ENCODE peak calls at places on chromosomes 5 and 9, in four cellular contexts. D, N, U and T are unnamed samples.

GRCh38 chr5:133245191-133246052 is 193.6 kb downstream of the HSPA4 start:
- DNase-seq in N (no peak), U (no peak), D (no peak), T (no peak)

GRCh38 chr5:177389368-177390169 is 5.3 kb downstream of the SLC34A1 start:
- DNase-seq in D (no peak), U (no peak), N (peak; percentile 35), T (peak; percentile 51)

GRCh38 chr5:181042036-181042435 is 2.0 kb downstream of the BTNL9 start:
- DNase-seq in U (no peak), N (no peak), D (no peak), T (no peak)

GRCh38 chr5:51201708-51202107 is 181.5 kb upstream of the ISL1 start:
- DNase-seq in U (no peak), N (no peak), D (no peak), T (no peak)

GRCh38 chr9:120436937-120437592 is 142.9 kb downstream of the CDK5RAP2 start:
- DNase-seq in U (peak; percentile 71), N (no peak), D (peak; percentile 58), T (no peak)

GRCh38 chr9:131525643-131526565 is 5.2 kb downstream of the UCK1 start:
- DNase-seq in U (no peak), D (no peak), N (no peak), T (no peak)

GRCh38 chr9:98874721-98875255 is 67.3 kb downstream of the GALNT12 start:
- DNase-seq in D (no peak), U (no peak), N (no peak), T (no peak)

GRCh38 chr9:123358181-123358894 is 2.3 kb downstream of the CRB2 start:
- DNase-seq in N (no peak), U (no peak), D (no peak), T (no peak)

GRCh38 chr5:109739741-109740140 is 50.0 kb downstream of the MAN2A1 start:
- DNase-seq in D (no peak), N (no peak), U (no peak), T (no peak)

GRCh38 chr5:80140496-80140895 is 105.3 kb downstream of the THBS4 start:
- DNase-seq in U (no peak), N (no peak), D (no peak), T (no peak)

GRCh38 chr9:74876611-74877010 is 11.1 kb downstream of the TRPM6 start:
- DNase-seq in N (no peak), D (no peak), U (no peak), T (no peak)

GRCh38 chr5:55575815-55576583 is 41.2 kb upstream of the PLPP1 start:
- DNase-seq in N (no peak), D (no peak), U (no peak), T (peak; percentile 14)

GRCh38 chr5:4994994-4995393 is 145.1 kb upstream of the ADAMTS16 start:
- DNase-seq in N (no peak), U (no peak), D (no peak), T (no peak)

DNA sequence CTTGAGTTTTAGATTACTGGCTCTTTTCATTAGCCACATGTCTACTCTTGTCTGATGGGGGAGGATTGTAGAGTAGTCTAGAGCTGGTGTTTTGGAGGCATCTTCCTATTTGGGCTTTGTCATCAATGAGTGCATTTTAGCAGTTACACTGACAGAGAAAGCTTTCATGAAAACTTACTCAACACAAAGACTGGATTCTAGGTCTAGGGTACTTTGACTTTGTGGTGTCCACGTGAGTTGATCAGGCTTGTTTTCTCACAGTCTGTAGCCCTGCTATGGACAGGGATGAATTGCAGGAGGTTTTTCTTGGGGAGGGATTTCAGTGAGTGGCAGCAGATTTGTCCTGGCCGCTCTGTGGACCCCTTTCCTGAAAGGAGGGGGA is 6.5 kb downstream of the TRIO start:
- DNase-seq in U (no peak), D (no peak), N (no peak), T (no peak)
- H3K4me1 ChIP-seq in U (peaks cover 82% of the 10 kb centered on the region), D (peaks cover 72% of the 10 kb centered on the region), N (peaks cover 34% of the 10 kb centered on the region), T (peaks cover 11% of the 10 kb centered on the region)

GRCh38 chr5:174987443-174988012 is 263.1 kb downstream of the MSX2 start:
- DNase-seq in D (no peak), U (no peak), N (no peak), T (no peak)
- H3K27ac ChIP-seq in D (no peak overlapping the region), U (no peak overlapping the region), N (no peak overlapping the region), T (no peak overlapping the region)

DNA sequence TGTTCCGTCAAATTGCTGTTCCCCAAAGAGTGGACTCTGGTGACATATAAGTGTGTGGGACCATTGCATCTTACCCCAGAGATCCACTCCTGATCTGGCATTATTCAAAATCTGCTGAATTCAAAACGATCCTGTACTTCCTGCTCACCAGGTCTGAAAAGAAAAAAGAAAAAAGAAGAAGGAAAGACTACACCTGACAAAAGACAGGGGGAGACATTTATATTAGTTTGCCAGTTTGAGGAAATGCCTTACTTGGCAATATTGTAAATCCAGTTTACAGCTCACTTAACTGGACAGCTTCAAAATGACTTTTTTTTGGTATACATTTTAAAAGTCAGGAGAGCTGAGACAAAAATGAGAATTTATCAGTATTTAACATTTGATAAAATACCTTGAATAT is 15.0 kb upstream of the GRHPR start:
- DNase-seq in N (no peak), U (no peak), D (no peak), T (no peak)
- H3K4me3 ChIP-seq in N (no peak overlapping the region), U (no peak overlapping the region), D (no peak overlapping the region), T (no peak overlapping the region)

GRCh38 chr5:37720550-37720952 is 119.3 kb downstream of the GDNF start:
- DNase-seq in U (no peak), N (no peak), D (no peak), T (no peak)
- H3K4me1 ChIP-seq in U (peaks cover 23% of the 10 kb centered on the region), N (peaks cover 4% of the 10 kb centered on the region), D (peaks cover 47% of the 10 kb centered on the region), T (peaks cover 3% of the 10 kb centered on the region)

GRCh38 chr9:134869554-134870310 is 10.9 kb upstream of the FCN2 start:
- DNase-seq in D (no peak), U (no peak), N (no peak), T (no peak)
- H3K27ac ChIP-seq in D (no peak overlapping the region), U (no peak overlapping the region), N (no peak overlapping the region), T (no peak overlapping the region)

GRCh38 chr9:116569111-116569510 is 118.0 kb upstream of the TRIM32 start:
- DNase-seq in N (no peak), U (no peak), D (no peak), T (peak; percentile 31)

GRCh38 chr9:116565986-116566385 is 121.1 kb upstream of the TRIM32 start:
- DNase-seq in U (no peak), N (no peak), D (no peak), T (no peak)

GRCh38 chr9:116566677-116567488 is 120.2 kb upstream of the TRIM32 start:
- DNase-seq in D (no peak), N (peak; percentile 27), U (no peak), T (peak; percentile 97)

DNA sequence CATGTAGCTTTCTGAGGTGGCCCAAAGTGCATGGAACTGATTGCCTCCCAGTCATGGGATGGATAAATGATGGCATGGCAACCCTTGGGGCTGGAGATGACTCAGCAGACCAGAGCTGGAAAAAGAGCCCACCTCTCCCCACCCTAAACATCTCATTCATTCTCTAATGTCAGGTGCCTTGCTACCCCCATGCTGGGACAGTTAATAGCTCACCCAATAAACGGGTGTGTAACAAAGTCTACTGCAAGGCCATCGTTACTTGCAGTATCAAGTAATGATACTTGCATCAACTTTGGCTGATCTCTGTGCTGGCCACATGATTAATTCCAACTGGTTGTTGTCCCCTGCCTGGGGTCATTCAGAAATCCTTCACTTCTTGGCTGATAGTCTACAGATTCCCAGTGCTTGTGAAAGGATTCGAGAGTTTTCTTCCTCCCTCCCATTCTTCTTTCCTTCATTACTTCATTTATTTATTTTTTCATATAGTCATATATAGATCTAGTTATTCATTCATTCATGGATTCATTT is 122.8 kb upstream of the TRIM32 start:
- DNase-seq in N (no peak), U (no peak), D (no peak), T (no peak)
- H3K4me3 ChIP-seq in N (no peak overlapping the region), U (no peak overlapping the region), D (no peak overlapping the region), T (no peak overlapping the region)

DNA sequence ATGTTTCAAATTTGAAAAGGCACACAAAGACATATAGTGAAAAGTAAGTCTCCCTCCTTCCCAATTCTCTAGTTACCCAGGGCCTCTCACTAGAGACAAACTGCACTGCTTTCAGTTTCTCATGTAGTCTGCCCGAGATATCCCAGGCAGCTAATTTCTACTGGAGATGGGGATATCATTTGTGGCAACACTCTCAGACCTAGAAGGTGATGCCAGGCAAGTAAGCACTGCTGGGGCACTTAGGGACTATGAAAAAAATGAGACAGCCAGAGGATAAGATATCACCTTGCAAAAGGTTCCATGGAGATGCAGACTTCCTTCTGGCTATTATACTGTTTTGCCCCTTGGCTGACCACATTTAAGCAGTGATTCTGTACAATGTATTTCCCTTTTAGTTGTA is 12.6 kb downstream of the SIL1 start:
- DNase-seq in D (no peak), U (peak; percentile 11), N (no peak), T (no peak)
- H3K4me1 ChIP-seq in D (peaks cover 56% of the 10 kb centered on the region), U (peaks cover 55% of the 10 kb centered on the region), N (no peaks in the 10 kb centered on the region), T (no peaks in the 10 kb centered on the region)

DNA sequence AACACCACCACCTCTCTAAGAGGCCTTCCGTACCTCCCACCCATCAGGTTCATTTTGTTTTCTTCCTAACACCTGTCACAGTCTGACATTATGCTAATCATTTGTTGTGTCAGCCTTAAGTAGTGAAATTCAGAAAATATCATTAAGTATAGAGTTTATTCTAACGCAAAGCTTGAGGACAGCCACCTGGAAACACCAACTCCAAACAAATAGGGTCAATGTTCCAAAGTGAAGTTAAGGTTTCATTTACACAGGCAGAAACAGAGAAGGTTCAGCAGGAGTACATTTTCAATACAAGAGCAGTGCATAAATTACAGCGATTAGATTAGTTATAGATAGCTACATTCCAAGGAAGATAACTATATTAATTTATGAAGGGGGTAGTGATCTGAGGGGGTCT is 1.3 kb upstream of the SMC5 start:
- DNase-seq in D (no peak), U (no peak), N (no peak), T (peak; percentile 54)
- H3K27ac ChIP-seq in D (peak overlapping the region; percentile 98), U (peak overlapping the region; percentile 93), N (peak overlapping the region; percentile 97), T (peak overlapping the region; percentile 97)